ENCODE peak calls at places on chromosomes 2 and 18, in seven cellular contexts. I is PC-9, Q is mucosa of descending colon, B is epithelial cell of esophagus, A is BE2C, U is OCI-LY7, F is astrocyte of the cerebellum. Z is an unnamed sample.

GRCh38 chr2:6978991-6979390 is 61.8 kb downstream of the RNF144A start:
- DNase-seq in I (no peak), Q (no peak), B (no peak), A (no peak), U (no peak), F (no peak), Z (no peak)

GRCh38 chr2:134079373-134079772 is 174.5 kb upstream of the MGAT5 start:
- DNase-seq in I (no peak), Q (no peak), B (no peak), A (no peak), U (peak; percentile 16), F (no peak), Z (no peak)

GRCh38 chr2:166127217-166128155 is at the start of gene SCN1A:
- DNase-seq in I (peak; percentile 3), Q (no peak), B (peak; percentile 51), A (no peak), U (peak; percentile 57), F (peak; percentile 29), Z (peak; percentile 32)

GRCh38 chr2:232431705-232432590 is 24.0 kb upstream of the ALPI start:
- DNase-seq in I (no peak), Q (no peak), B (no peak), A (no peak), U (no peak), F (no peak), Z (no peak)

GRCh38 chr2:183089192-183089851 is 10.8 kb downstream of the DUSP19 start:
- DNase-seq in I (no peak), Q (no peak), B (no peak), A (no peak), U (peak; percentile 24), F (no peak), Z (no peak)

GRCh38 chr2:7845332-7845731 is 836.5 kb upstream of the ID2 start:
- DNase-seq in I (no peak), Q (no peak), B (peak; percentile 44), A (peak; percentile 43), U (no peak), F (peak; percentile 41), Z (peak; percentile 58)

GRCh38 chr18:42187611-42188378 is 232.8 kb downstream of the PIK3C3 start:
- DNase-seq in I (no peak), Q (no peak), B (peak; percentile 9), A (no peak), U (no peak), F (no peak), Z (no peak)

GRCh38 chr2:200763422-200763821 is 48.3 kb upstream of the BZW1 start:
- DNase-seq in I (no peak), Q (no peak), B (peak; percentile 33), A (no peak), U (no peak), F (no peak), Z (no peak)

GRCh38 chr18:36736094-36736493 is 92.7 kb downstream of the TPGS2 start:
- DNase-seq in I (no peak), Q (no peak), B (no peak), A (no peak), U (no peak), F (no peak), Z (no peak)

GRCh38 chr2:159124441-159124911 is 156.0 kb downstream of the TANC1 start:
- DNase-seq in I (peak; percentile 22), Q (no peak), B (peak; percentile 97), A (no peak), U (peak; percentile 5), F (peak; percentile 78), Z (peak; percentile 90)

GRCh38 chr2:7379799-7380198 is 462.6 kb downstream of the RNF144A start:
- DNase-seq in I (no peak), Q (no peak), B (no peak), A (no peak), U (no peak), F (no peak), Z (no peak)

GRCh38 chr2:3076848-3077735 is 300.5 kb downstream of the EIPR1 start:
- DNase-seq in I (no peak), Q (no peak), B (no peak), A (no peak), U (no peak), F (no peak), Z (no peak)

GRCh38 chr18:54787616-54788015 is 40.7 kb upstream of the RAB27B start:
- DNase-seq in I (no peak), Q (no peak), B (no peak), A (no peak), U (no peak), F (no peak), Z (no peak)

GRCh38 chr2:9744256-9745004 is 98.8 kb upstream of the TAF1B start:
- DNase-seq in I (no peak), Q (peak; percentile 77), B (no peak), A (peak; percentile 69), U (no peak), F (no peak), Z (no peak)

GRCh38 chr2:100568989-100569388 is 6.2 kb downstream of the PDCL3 start:
- DNase-seq in I (no peak), Q (no peak), B (no peak), A (no peak), U (no peak), F (no peak), Z (no peak)

GRCh38 chr2:98457045-98457696 is 12.5 kb downstream of the INPP4A start:
- DNase-seq in I (peak; percentile 44), Q (no peak), B (peak; percentile 92), A (no peak), U (no peak), F (peak; percentile 28), Z (peak; percentile 50)

GRCh38 chr2:32671885-32672519 is 44.2 kb downstream of the TTC27 start:
- DNase-seq in I (no peak), Q (no peak), B (no peak), A (no peak), U (no peak), F (no peak), Z (no peak)

GRCh38 chr2:238974510-238975166 is 126.8 kb downstream of the TWIST2 start:
- DNase-seq in I (peak; percentile 19), Q (no peak), B (peak; percentile 78), A (no peak), U (no peak), F (peak; percentile 81), Z (peak; percentile 49)

GRCh38 chr2:194363878-194364277 is 1293.1 kb upstream of the SLC39A10 start:
- DNase-seq in I (no peak), Q (no peak), B (no peak), A (no peak), U (no peak), F (no peak), Z (no peak)

GRCh38 chr2:5524551-5524950 is 167.6 kb upstream of the SOX11 start:
- DNase-seq in I (no peak), Q (no peak), B (no peak), A (no peak), U (no peak), F (no peak), Z (no peak)

GRCh38 chr2:104790100-104790811 is 63.7 kb upstream of the POU3F3 start:
- DNase-seq in I (no peak), Q (no peak), B (no peak), A (no peak), U (no peak), F (peak; percentile 57), Z (no peak)

GRCh38 chr2:75556679-75557366 is 3.9 kb downstream of the EVA1A start:
- DNase-seq in I (no peak), Q (no peak), B (no peak), A (no peak), U (no peak), F (no peak), Z (no peak)

GRCh38 chr2:75605770-75606535 is 40.6 kb upstream of the MRPL19 start:
- DNase-seq in I (peak; percentile 80), Q (no peak), B (peak; percentile 95), A (no peak), U (no peak), F (peak; percentile 98), Z (peak; percentile 98)

GRCh38 chr2:172484253-172484652 is 56.9 kb downstream of the ITGA6 start:
- DNase-seq in I (no peak), Q (no peak), B (no peak), A (no peak), U (peak; percentile 16), F (peak; percentile 23), Z (no peak)
- TF ChIP-seq CTCF in I (peak; percentile 89), Q (no peak), B (peak; percentile 24), A (peak; percentile 32), U (peak; percentile 70), F (peak; percentile 39), Z (peak; percentile 53)

GRCh38 chr2:96580771-96581170 is 44.2 kb downstream of the ARID5A start:
- DNase-seq in I (no peak), Q (no peak), B (peak; percentile 63), A (no peak), U (peak; percentile 23), F (no peak), Z (no peak)
- TF ChIP-seq CTCF in I (no peak), Q (no peak), B (peak; percentile 75), A (no peak), U (peak; percentile 47), F (no peak), Z (no peak)

GRCh38 chr2:138922973-138923563 is 142.9 kb upstream of the NXPH2 start:
- DNase-seq in I (no peak), Q (no peak), B (peak; percentile 42), A (no peak), U (peak; percentile 5), F (peak; percentile 34), Z (no peak)
- TF ChIP-seq CTCF in I (peak; percentile 71), Q (no peak), B (peak; percentile 41), A (peak; percentile 21), U (peak; percentile 74), F (no peak), Z (peak; percentile 80)

DNA sequence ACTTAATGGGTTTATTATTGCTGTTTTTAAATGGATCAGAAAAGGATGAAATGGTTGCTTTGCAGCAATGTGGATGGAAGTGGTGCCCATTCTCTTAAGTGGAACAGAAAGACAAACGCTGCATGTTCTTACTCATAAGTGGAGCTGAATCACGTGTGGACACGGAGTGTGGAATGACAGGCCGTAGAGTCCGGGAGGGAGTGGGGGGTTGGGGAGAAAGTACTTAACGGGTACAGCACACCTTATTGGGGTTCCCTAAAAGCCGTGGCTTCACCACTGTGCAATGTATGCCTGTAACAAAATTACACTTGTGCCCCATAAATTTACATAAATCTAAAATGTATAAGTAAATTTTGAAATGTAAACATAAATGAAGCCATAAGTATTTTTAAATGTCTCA is 64.0 kb upstream of the CTDP1 start:
- DNase-seq in I (no peak), Q (no peak), B (no peak), A (no peak), U (no peak), F (no peak), Z (no peak)
- TF ChIP-seq CTCF in I (no peak), Q (no peak), B (no peak), A (no peak), U (no peak), F (no peak), Z (no peak)

GRCh38 chr2:115560671-115561070 is 1118.2 kb downstream of the DPP10 start:
- DNase-seq in I (no peak), Q (no peak), B (no peak), A (no peak), U (no peak), F (no peak), Z (no peak)
- TF ChIP-seq CTCF in I (no peak), Q (no peak), B (no peak), A (no peak), U (no peak), F (no peak), Z (no peak)

GRCh38 chr2:74507145-74507925 is at the start of gene PCGF1:
- DNase-seq in I (peak; percentile 97), Q (peak; percentile 100), B (peak; percentile 99), A (peak; percentile 95), U (peak; percentile 99), F (peak; percentile 93), Z (peak; percentile 90)
- TF ChIP-seq CTCF in I (peak; percentile 54), Q (no peak), B (no peak), A (peak; percentile 61), U (peak; percentile 76), F (peak; percentile 27), Z (peak; percentile 56)